ENCODE peak calls at places on chromosomes 16 and 17, in eight cellular contexts. V is mesenchymal stem cell, I is H1, C is GM23248, X is SK-N-SH, L is IMR-90, B is kidney, O is mammary epithelial cell. M is an unnamed sample.

GRCh38 chr17:29138184-29138955 is 41.8 kb downstream of the MYO18A start:
- DNase-seq in V (no peak), I (no peak), C (peak; percentile 71), X (no peak), L (peak; percentile 68), B (peak; percentile 47), O (no peak), M (peak; percentile 44)

GRCh38 chr16:27547134-27547533 is 2.6 kb downstream of the GTF3C1 start:
- DNase-seq in V (peak; percentile 91), I (no peak), C (peak; percentile 90), X (no peak), L (peak; percentile 79), B (no peak), O (peak; percentile 62), M (no peak)

GRCh38 chr17:42132941-42133340 is 10.3 kb downstream of the HSPB9 start:
- DNase-seq in V (peak; percentile 91), I (no peak), C (peak; percentile 95), X (no peak), L (peak; percentile 81), B (peak; percentile 91), O (peak; percentile 83), M (no peak)

GRCh38 chr17:68302666-68303065 is 11.4 kb downstream of the ARSG start:
- DNase-seq in V (no peak), I (no peak), C (no peak), X (no peak), L (no peak), B (no peak), O (no peak), M (no peak)

GRCh38 chr17:63941162-63941561 is 9.0 kb upstream of the CD79B start:
- DNase-seq in V (no peak), I (no peak), C (no peak), X (no peak), L (no peak), B (no peak), O (no peak), M (no peak)

GRCh38 chr17:55587608-55588139 is 76.4 kb upstream of the SMIM36 start:
- DNase-seq in V (peak; percentile 82), I (no peak), C (peak; percentile 64), X (no peak), L (peak; percentile 65), B (no peak), O (no peak), M (no peak)

GRCh38 chr17:67729903-67730302 is 12.2 kb downstream of the NOL11 start:
- DNase-seq in V (no peak), I (no peak), C (no peak), X (no peak), L (no peak), B (no peak), O (no peak), M (peak; percentile 30)

GRCh38 chr17:65359016-65359415 is 202.4 kb downstream of the AXIN2 start:
- DNase-seq in V (peak; percentile 81), I (no peak), C (peak; percentile 92), X (no peak), L (peak; percentile 84), B (no peak), O (peak; percentile 83), M (no peak)

GRCh38 chr17:83173180-83173996 is 94.0 kb downstream of the METRNL start:
- DNase-seq in V (no peak), I (no peak), C (no peak), X (no peak), L (no peak), B (peak; percentile 64), O (no peak), M (peak; percentile 49)

GRCh38 chr17:70313031-70313430 is 143.7 kb downstream of the KCNJ2 start:
- DNase-seq in V (no peak), I (no peak), C (peak; percentile 83), X (no peak), L (peak; percentile 43), B (no peak), O (no peak), M (no peak)

GRCh38 chr16:89784409-89784808 is 32.0 kb downstream of the FANCA start:
- DNase-seq in V (no peak), I (no peak), C (no peak), X (no peak), L (no peak), B (no peak), O (no peak), M (no peak)

GRCh38 chr17:13601776-13602551 is at the start of gene HS3ST3A1:
- DNase-seq in V (peak; percentile 69), I (peak; percentile 89), C (peak; percentile 97), X (peak; percentile 73), L (peak; percentile 82), B (peak; percentile 80), O (peak; percentile 57), M (peak; percentile 97)

GRCh38 chr17:1109606-1110523 is 69.9 kb downstream of the ABR start:
- DNase-seq in V (peak; percentile 56), I (peak; percentile 63), C (no peak), X (peak; percentile 53), L (no peak), B (peak; percentile 89), O (no peak), M (peak; percentile 92)

GRCh38 chr17:72560303-72561247 is 439.8 kb downstream of the SOX9 start:
- DNase-seq in V (peak; percentile 49), I (peak; percentile 82), C (peak; percentile 55), X (peak; percentile 88), L (peak; percentile 56), B (no peak), O (no peak), M (peak; percentile 92)

GRCh38 chr16:4535627-4536108 is 2.9 kb downstream of the CDIP1 start:
- DNase-seq in V (no peak), I (no peak), C (no peak), X (no peak), L (no peak), B (no peak), O (no peak), M (no peak)

GRCh38 chr17:63682441-63682840 is 17.5 kb downstream of the LIMD2 start:
- DNase-seq in V (no peak), I (no peak), C (no peak), X (no peak), L (no peak), B (no peak), O (no peak), M (no peak)

GRCh38 chr17:40442392-40443195 is 656 bp upstream of the IGFBP4 start:
- DNase-seq in V (peak; percentile 69), I (no peak), C (peak; percentile 72), X (no peak), L (peak; percentile 47), B (peak; percentile 86), O (no peak), M (no peak)

GRCh38 chr16:11973065-11973464 is 3.5 kb upstream of the SNX29 start:
- DNase-seq in V (no peak), I (no peak), C (no peak), X (no peak), L (no peak), B (no peak), O (no peak), M (no peak)

GRCh38 chr17:79075433-79075805 is 795 bp downstream of the ENGASE start:
- DNase-seq in V (peak; percentile 22), I (no peak), C (peak; percentile 56), X (no peak), L (no peak), B (no peak), O (no peak), M (no peak)

GRCh38 chr17:66165537-66166123 is 26.3 kb downstream of the CEP112 start:
- DNase-seq in V (peak; percentile 72), I (no peak), C (peak; percentile 66), X (peak; percentile 78), L (peak; percentile 75), B (no peak), O (peak; percentile 33), M (no peak)

GRCh38 chr17:38967290-38967738 is at the start of gene FBXO47:
- DNase-seq in V (peak; percentile 51), I (peak; percentile 92), C (peak; percentile 98), X (no peak), L (peak; percentile 38), B (peak; percentile 97), O (peak; percentile 82), M (peak; percentile 99)

GRCh38 chr17:5911919-5912318 is 158.3 kb upstream of the WSCD1 start:
- DNase-seq in V (no peak), I (no peak), C (no peak), X (no peak), L (no peak), B (no peak), O (no peak), M (peak; percentile 8)
- H3K27ac ChIP-seq in V (no peak overlapping the region), I (no peak overlapping the region), C (no peak overlapping the region), X (no peak overlapping the region), L (no peak overlapping the region), B (no peak overlapping the region), O (no peak overlapping the region), M (no peak overlapping the region)

DNA sequence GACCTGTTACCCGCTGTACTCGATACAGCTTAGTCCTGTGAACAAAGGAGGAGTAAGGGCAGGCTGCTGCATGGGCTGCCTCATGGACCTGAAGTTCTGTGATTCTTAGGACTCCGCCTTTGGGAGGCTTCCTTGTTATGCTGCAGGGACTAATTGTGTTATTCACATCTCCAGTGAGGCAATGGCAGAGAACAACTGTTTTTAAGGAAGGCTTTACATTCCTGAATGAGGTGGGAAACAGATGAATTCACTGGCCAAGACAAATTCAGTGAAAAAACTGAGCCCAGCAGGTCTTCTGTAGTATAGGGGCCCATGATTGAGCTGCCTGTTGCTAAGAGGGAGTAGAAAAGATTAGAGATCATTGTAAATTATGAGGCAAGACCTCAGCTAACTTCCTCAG is 26.2 kb downstream of the ADORA2B start:
- DNase-seq in V (no peak), I (no peak), C (no peak), X (no peak), L (no peak), B (no peak), O (no peak), M (peak; percentile 79)
- H3K4me1 ChIP-seq in V (peaks cover 20% of the 10 kb centered on the region), I (peaks cover 6% of the 10 kb centered on the region), C (peaks cover 3% of the 10 kb centered on the region), X (peaks cover 9% of the 10 kb centered on the region), L (peaks cover 13% of the 10 kb centered on the region), B (peaks cover 9% of the 10 kb centered on the region), O (peaks cover 40% of the 10 kb centered on the region), M (peaks cover 13% of the 10 kb centered on the region)

DNA sequence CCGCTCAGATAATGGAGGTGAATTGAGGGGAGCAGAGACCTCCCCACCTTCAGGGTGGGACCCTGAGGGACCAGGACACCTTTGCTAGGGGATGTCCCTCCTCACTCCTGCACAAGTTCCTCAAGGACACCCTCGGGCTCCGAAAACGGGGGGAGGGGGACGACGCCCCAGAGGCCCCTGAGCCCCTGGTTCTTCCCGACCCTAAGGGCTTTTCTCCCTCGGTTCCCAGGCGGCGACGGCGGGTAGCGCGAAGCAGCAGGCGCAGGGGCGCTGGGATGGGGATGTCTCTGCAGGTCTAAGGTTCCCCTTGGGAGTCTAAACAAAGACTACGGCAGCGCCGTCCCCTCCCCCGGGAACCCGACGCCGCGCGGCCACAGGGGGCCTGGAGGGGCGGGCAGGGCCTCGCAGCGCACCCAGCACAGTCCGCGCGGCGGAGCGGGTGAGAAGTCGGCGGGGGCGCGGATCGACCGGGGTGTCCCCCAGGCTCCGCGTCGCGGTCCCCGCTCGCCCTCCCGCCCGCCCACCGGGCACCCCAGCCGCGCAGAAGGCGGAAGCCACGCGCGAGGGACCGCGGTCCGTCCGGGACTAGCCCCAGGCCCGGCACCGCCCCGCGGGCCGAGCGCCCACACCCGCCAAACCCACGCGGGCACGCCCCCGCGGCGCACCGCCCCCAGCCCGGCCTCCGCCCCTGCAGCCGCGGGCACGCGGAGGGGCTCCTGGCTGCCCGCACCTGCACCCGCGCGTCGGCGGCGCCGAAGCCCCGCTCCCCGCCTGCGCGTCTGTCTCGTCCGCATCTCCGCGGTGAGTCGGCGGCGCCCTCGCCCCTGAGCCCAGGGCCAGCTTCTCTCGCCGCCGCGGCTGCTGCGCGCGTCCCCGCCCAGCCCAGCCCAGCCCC is 36.7 kb upstream of the NDRG4 start:
- DNase-seq in V (no peak), I (peak; percentile 70), C (peak; percentile 26), X (peak; percentile 85), L (no peak), B (no peak), O (no peak), M (peak; percentile 78)
- H3K9ac ChIP-seq in V (no peak overlapping the region), I (no peak overlapping the region), C (no peak overlapping the region), X (no peak overlapping the region), L (no peak overlapping the region), B (no peak overlapping the region), O (no peak overlapping the region), M (peak overlapping the region; percentile 70)

GRCh38 chr16:718922-719321 is 2.0 kb upstream of the ANTKMT start:
- DNase-seq in V (no peak), I (no peak), C (no peak), X (no peak), L (no peak), B (no peak), O (no peak), M (no peak)
- H3K27ac ChIP-seq in V (no peak overlapping the region), I (no peak overlapping the region), C (no peak overlapping the region), X (no peak overlapping the region), L (no peak overlapping the region), B (no peak overlapping the region), O (no peak overlapping the region), M (no peak overlapping the region)

M was measured in endodermal cell.